ENCODE peak calls at places on chromosomes 11 and 22, in nine cellular contexts. C is A549, J is heart left ventricle, Z is IMR-90, F is GM12891, S is body of pancreas, L is lower leg skin, U is ovary, P is tibial nerve. A is an unnamed sample.

GRCh38 chr11:130278745-130279144 is 36.0 kb downstream of the ZBTB44 start:
- DNase-seq in L (no peak), S (no peak), P (no peak), J (no peak), Z (peak), U (no peak), F (no peak), C (no peak), A (no peak)

GRCh38 chr11:9527481-9528140 is 45.9 kb upstream of the WEE1 start:
- DNase-seq in F (no peak), C (no peak), P (no peak), S (no peak), U (no peak), L (no peak), J (no peak), Z (peak), A (no peak)

GRCh38 chr22:19120829-19121630 is 1.2 kb downstream of the DGCR2 start:
- DNase-seq in J (no peak), F (no peak), C (peak), U (peak), S (peak), L (no peak), P (no peak), Z (peak), A (peak)

GRCh38 chr11:61139391-61139790 is 21.8 kb downstream of the VPS37C start:
- DNase-seq in L (no peak), C (no peak), J (no peak), U (no peak), S (no peak), P (no peak), Z (no peak), F (no peak), A (no peak)

GRCh38 chr11:118610773-118611432 is 3.5 kb downstream of the PHLDB1 start:
- DNase-seq in Z (peak), C (peak), F (peak), U (peak), J (peak), L (peak), P (peak), S (peak), A (no peak)

GRCh38 chr11:33195391-33196190 is 34.3 kb upstream of the CSTF3 start:
- DNase-seq in J (no peak), C (no peak), U (no peak), S (no peak), L (no peak), F (no peak), P (no peak), Z (peak), A (no peak)

GRCh38 chr22:29780220-29780619 is 13.1 kb downstream of the UQCR10 start:
- DNase-seq in F (no peak), S (no peak), P (no peak), C (no peak), L (no peak), J (no peak), U (no peak), Z (no peak), A (no peak)

GRCh38 chr11:58949184-58949583 is 9.9 kb downstream of the GLYATL1 start:
- DNase-seq in C (no peak), F (no peak), L (no peak), S (no peak), J (no peak), P (no peak), U (no peak), Z (no peak), A (no peak)

GRCh38 chr22:41517172-41518047 is 26.9 kb downstream of the POLR3H start:
- DNase-seq in U (peak), F (no peak), S (peak), C (peak), J (peak), Z (peak), L (peak), P (peak), A (peak)

GRCh38 chr11:123536690-123537437 is 106.8 kb downstream of the GRAMD1B start:
- DNase-seq in J (peak), Z (no peak), F (no peak), S (no peak), C (no peak), L (no peak), U (no peak), P (no peak), A (no peak)

GRCh38 chr11:11946180-11946579 is 62.2 kb downstream of the DKK3 start:
- DNase-seq in P (no peak), L (no peak), U (no peak), S (no peak), J (no peak), Z (peak), C (no peak), F (no peak), A (no peak)

GRCh38 chr11:86511086-86511551 is 136.4 kb downstream of the CCDC81 start:
- DNase-seq in F (no peak), S (no peak), J (no peak), U (no peak), C (peak), P (no peak), Z (peak), L (no peak), A (no peak)

GRCh38 chr22:32325416-32325801 is 32.3 kb upstream of the RFPL3 start:
- DNase-seq in U (no peak), L (peak), F (no peak), Z (no peak), S (no peak), P (no peak), C (no peak), J (no peak), A (no peak)

GRCh38 chr11:72673284-72673942 is 809 bp downstream of the PDE2A start:
- DNase-seq in S (no peak), C (no peak), L (no peak), J (no peak), F (no peak), P (no peak), Z (no peak), U (no peak), A (no peak)

GRCh38 chr11:72675221-72675620 is 999 bp upstream of the PDE2A start:
- DNase-seq in C (no peak), F (no peak), L (no peak), J (no peak), S (no peak), U (no peak), Z (no peak), P (no peak), A (no peak)

GRCh38 chr11:72672839-72673238 is 1.4 kb downstream of the PDE2A start:
- DNase-seq in L (no peak), S (no peak), P (no peak), J (no peak), C (no peak), F (no peak), U (no peak), Z (no peak), A (no peak)

GRCh38 chr11:72676874-72677341 is 2.7 kb upstream of the PDE2A start:
- DNase-seq in U (peak), S (peak), J (peak), L (peak), F (peak), Z (peak), P (peak), C (peak), A (no peak)

DNA sequence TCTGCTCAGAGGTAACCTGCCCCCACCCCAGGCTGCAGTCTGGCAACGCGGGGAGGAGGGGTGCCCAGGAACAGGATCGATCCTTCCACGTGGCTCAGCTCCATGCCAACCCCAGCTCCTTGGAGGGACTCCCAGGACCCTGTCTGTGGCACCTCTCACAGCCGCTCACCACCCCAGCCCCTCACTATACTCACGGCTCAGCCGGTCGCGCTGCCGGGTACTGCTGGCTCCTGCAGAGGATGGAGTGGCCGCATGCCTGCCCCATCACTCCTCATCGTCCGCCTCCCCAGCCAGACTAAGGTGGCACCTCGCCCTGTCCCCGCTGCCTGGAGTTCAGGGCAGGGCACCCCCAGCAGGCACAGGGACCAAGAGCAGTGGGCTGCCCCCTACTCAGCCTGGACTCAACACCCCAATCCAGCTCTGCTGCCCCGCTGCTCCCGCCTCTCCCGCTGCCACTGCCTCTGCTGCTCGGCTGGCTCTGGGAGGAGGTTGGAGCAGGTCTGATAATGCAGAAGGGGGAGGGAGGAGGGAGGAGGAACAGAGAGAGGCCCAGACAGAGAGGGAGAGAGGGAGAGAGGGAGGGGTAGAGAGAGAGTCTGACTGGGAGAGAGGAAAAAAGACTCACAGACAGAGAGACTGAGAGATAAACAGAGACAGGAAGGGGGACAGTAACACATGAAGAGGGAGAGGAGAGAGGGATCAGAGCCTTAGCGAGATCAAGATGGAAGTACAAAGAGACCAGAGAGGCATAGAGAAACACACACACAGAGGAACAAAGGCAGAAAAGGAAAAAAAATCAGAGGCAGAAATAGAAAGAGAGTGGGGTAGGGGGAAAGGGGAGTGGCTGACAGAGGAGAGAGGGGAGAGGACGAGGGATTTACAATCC is at the start of gene PDE2A:
- DNase-seq in U (no peak), L (no peak), F (no peak), C (no peak), Z (no peak), J (no peak), P (no peak), S (no peak), A (no peak)
- TF ChIP-seq POLR2A in U (no peak), L (no peak), F (no peak), C (no peak), Z (no peak), J (no peak), P (no peak), S (no peak), A (no peak)

DNA sequence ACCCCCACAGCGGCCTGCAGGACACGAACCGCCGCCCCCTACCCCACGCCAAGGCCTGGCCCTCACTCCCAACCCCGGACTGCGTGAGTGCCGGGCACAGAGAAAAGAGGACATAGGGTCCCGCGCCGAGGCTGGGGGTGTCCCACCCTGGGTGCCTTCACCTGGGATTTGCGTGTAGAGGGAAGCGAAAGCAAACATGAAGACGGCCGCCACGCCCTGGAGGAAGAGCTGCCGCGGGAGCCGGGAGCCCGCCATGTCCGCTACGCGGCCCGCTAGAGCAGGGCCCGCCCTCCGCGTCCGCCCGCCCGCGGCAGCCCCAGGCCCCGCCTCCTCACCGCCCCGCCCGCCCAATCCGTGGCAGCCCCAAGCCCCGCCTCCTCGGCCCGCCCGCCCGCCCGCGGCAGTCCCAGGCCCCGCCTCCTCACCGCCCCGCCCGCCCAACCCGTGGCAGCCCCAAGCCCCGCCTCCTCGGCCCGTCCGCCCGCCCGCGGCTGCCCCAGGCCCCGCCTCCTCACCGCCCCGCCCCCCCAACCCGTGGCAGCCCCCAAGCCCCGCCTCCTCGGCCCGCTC is at the start of gene LMF2:
- DNase-seq in P (peak), L (peak), J (peak), F (peak), C (peak), U (peak), S (peak), Z (no peak), A (peak)
- TF ChIP-seq POLR2A in P (peak), L (no peak), J (peak), F (peak), C (peak), U (peak), S (peak), Z (peak), A (peak)

DNA sequence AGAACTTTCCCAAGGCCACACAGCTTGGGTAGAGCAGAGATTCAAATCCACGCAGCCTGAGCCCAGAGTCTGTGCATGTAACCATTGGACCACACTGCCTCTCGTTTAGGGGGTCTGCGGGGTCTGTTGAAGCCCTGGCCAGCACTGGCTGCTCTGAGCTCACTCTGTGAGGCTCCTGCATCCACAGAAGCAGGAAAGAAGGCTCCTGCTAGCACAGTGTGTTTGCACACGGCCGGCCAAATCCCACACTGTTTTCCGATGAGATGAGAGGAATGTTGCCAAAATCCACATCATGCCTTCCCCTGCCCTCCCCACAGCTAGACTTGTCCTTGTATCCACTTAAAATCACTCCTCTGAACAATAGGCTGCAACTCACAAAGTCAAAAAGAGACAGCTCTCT is 10.6 kb upstream of the SLC22A12 start:
- DNase-seq in P (no peak), U (no peak), S (no peak), L (no peak), J (no peak), F (no peak), Z (no peak), C (no peak), A (no peak)
- TF ChIP-seq POLR2A in P (no peak), U (no peak), S (no peak), L (no peak), J (no peak), F (no peak), Z (no peak), C (no peak), A (no peak)

GRCh38 chr11:13962562-13963168 is at the start of gene SPON1:
- DNase-seq in L (no peak), S (peak), U (peak), P (no peak), C (no peak), F (peak), J (peak), Z (peak), A (no peak)
- TF ChIP-seq POLR2A in L (no peak), S (no peak), U (no peak), P (no peak), C (no peak), F (no peak), J (no peak), Z (no peak), A (no peak)

GRCh38 chr11:6686006-6686405 is 2.9 kb upstream of the MRPL17 start:
- DNase-seq in L (no peak), S (no peak), F (no peak), J (no peak), Z (no peak), C (no peak), P (no peak), U (no peak), A (no peak)

GRCh38 chr11:6682591-6682935 is 577 bp downstream of the MRPL17 start:
- DNase-seq in U (no peak), C (no peak), F (no peak), P (no peak), J (no peak), Z (no peak), S (no peak), L (no peak), A (no peak)

GRCh38 chr11:6681505-6681904 is 1.6 kb downstream of the MRPL17 start:
- DNase-seq in C (no peak), Z (no peak), L (no peak), S (no peak), P (no peak), U (no peak), J (no peak), F (no peak), A (no peak)

GRCh38 chr11:6681949-6682348 is 1.2 kb downstream of the MRPL17 start:
- DNase-seq in L (no peak), F (no peak), U (no peak), Z (peak), S (no peak), J (no peak), C (no peak), P (no peak), A (no peak)

DNA sequence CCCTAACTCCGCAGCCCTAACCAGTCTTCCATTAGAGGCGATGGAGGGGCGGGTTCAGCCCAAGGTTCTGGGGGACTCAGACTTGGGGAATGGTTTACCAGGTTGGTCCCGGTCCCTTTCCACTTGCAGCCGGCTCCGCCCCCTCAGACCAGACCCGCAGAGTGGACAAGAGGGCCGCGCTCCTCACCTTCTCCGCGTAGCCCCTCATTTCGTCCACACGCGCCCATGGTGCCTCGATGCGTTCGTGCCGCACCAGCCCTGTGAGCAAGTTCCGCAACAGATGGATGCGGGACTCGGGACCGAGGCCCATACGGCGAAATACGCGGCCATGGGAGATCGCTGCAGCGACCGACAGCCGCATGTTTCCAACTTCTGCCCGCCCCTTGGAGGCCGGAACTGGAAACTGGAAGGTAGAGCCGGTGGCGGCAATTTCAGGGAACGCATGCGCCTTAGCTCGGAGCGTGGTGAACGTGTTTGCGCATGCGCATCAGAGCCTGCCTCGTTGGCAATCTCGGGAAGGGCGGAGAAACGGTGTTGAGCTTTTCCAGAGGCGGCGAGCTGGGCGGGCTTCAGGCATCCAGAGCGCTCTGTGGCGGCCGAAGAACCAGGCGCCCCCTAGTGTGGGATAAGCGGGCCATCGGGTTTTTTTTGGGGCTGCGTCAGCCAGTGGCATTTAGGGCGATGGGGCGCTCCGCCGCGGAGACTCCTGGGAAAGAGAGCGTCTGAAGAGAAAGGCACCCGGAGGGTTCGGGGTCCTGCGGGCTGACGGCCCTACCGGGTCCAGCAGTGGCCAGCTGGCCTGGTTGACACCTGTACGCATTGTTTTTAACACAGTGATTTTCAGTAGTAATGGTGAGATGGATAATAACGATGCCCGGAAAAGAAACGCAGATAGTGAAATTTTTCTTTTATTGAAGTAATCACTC is at the start of gene MRPL17:
- DNase-seq in J (peak), F (peak), Z (peak), C (peak), L (peak), S (peak), U (peak), P (peak), A (peak)
- TF ChIP-seq POLR2A in J (peak), F (peak), Z (peak), C (peak), L (no peak), S (peak), U (peak), P (peak), A (peak)

DNA sequence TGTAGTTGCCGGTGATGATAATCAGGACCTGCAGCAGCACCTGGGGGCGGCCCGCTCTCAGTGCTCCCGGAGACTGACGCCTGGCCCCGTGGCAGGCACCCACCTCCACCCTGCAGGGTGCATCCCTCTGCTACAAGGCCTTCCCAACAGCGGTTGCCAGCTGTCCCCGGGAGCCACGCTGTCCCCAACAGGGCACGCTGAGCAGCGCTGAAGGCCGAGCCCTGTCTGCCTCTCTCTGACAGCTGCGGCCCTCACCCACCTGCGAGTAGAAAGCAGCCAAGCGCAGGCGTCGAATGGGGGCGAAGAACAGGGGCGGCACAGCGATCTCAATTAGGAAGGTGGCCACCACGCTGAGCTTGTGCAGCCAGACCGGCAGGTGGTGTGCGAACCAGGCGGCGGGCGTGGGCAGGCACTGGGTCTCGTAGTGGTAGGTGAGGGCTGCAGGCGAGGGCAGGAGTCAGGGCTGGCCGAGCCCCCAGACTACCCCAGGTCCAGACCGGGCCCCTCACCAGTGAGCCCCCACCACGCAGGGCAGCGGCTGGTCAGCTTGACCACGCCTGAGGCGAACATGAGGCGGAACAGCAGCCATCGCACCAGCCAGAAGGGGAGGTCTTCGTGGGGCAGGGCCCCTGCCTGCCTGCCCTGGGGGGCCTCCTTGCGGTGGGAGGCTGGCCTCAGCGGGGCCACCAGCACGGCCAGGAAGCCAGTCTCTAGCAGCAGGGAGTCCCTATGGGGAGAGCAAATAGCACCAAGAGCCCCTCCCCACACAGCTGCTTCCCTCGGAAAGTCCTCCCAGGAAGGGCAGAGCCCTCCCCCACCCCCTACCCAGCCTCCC is 1.5 kb downstream of the LMF2 start:
- DNase-seq in P (no peak), Z (no peak), L (no peak), S (peak), F (no peak), C (no peak), U (peak), J (no peak), A (no peak)
- TF ChIP-seq POLR2A in P (no peak), Z (no peak), L (no peak), S (no peak), F (no peak), C (no peak), U (no peak), J (no peak), A (no peak)

A was measured in H54.